ENCODE peak calls at places on chromosomes 16 and 17, in five cellular contexts. N is kidney epithelial cell; V is CD8-positive, alpha-beta memory T cell; G is right atrium auricular region; C is CD4-positive, alpha-beta memory T cell. X is an unnamed sample. For H3K36me3, the result is how much of the 10 kb centered on the place peaks cover.

GRCh38 chr16:89040861-89041570 is 52.6 kb upstream of the ACSF3 start:
- DNase-seq in N (no peak), V (no peak), G (no peak), C (no peak), X (peak)

GRCh38 chr16:24367186-24367585 is 111.1 kb downstream of the CACNG3 start:
- DNase-seq in N (no peak), V (no peak), G (no peak), C (no peak), X (no peak)

GRCh38 chr17:57032343-57032742 is 52.7 kb upstream of the AKAP1 start:
- DNase-seq in N (no peak), V (no peak), G (no peak), C (no peak), X (no peak)

GRCh38 chr17:14156689-14157088 is 80.0 kb downstream of the CDRT15 start:
- DNase-seq in N (no peak), V (no peak), G (no peak), C (no peak), X (no peak)

GRCh38 chr16:81181013-81181720 is 57.3 kb upstream of the BCO1 start:
- DNase-seq in N (peak), V (no peak), G (peak), C (no peak), X (peak)

GRCh38 chr17:53227101-53227500 is 595.6 kb upstream of the KIF2B start:
- DNase-seq in N (no peak), V (no peak), G (no peak), C (no peak), X (no peak)

GRCh38 chr17:83160443-83161297 is 81.3 kb downstream of the METRNL start:
- DNase-seq in N (no peak), V (no peak), G (no peak), C (no peak), X (peak)

GRCh38 chr17:2990396-2990795 is 73.0 kb downstream of the OR1D5 start:
- DNase-seq in N (no peak), V (no peak), G (peak), C (no peak), X (peak)

GRCh38 chr17:28763137-28763799 is 19.5 kb downstream of the TRAF4 start:
- DNase-seq in N (no peak), V (no peak), G (no peak), C (no peak), X (no peak)

GRCh38 chr17:30372755-30373154 is 6.0 kb upstream of the CPD start:
- DNase-seq in N (peak), V (no peak), G (no peak), C (no peak), X (no peak)

GRCh38 chr17:82077617-82078358 is 12.2 kb upstream of the DUS1L start:
- DNase-seq in N (no peak), V (no peak), G (no peak), C (no peak), X (no peak)

GRCh38 chr17:2777242-2777867 is 18.9 kb upstream of the RAP1GAP2 start:
- DNase-seq in N (no peak), V (no peak), G (no peak), C (no peak), X (no peak)

GRCh38 chr17:5784791-5785190 is 200.5 kb upstream of the NLRP1 start:
- DNase-seq in N (no peak), V (no peak), G (no peak), C (no peak), X (no peak)

GRCh38 chr16:52633230-52633629 is 86.3 kb upstream of the TOX3 start:
- DNase-seq in N (no peak), V (no peak), G (no peak), C (no peak), X (no peak)

GRCh38 chr17:81009124-81009523 is 17.5 kb downstream of the CHMP6 start:
- DNase-seq in N (no peak), V (no peak), G (no peak), C (no peak), X (no peak)

GRCh38 chr16:66858740-66859396 is 14.7 kb downstream of the CA7 start:
- DNase-seq in N (no peak), V (no peak), G (peak), C (no peak), X (peak)

GRCh38 chr16:5854027-5854426 is 756.4 kb upstream of the EEF2KMT start:
- DNase-seq in N (no peak), V (no peak), G (no peak), C (no peak), X (no peak)

GRCh38 chr16:85354623-85355514 is 242.6 kb upstream of the CIBAR2 start:
- DNase-seq in N (no peak), V (no peak), G (no peak), C (no peak), X (no peak)

GRCh38 chr16:64278196-64278595 is 843.7 kb downstream of the CDH11 start:
- DNase-seq in N (no peak), V (no peak), G (no peak), C (no peak), X (no peak)

GRCh38 chr17:44400226-44400847 is 10.9 kb upstream of the ITGA2B start:
- DNase-seq in N (no peak), V (no peak), G (no peak), C (no peak), X (no peak)

GRCh38 chr16:70553175-70553574 is 29.6 kb downstream of the SF3B3 start:
- DNase-seq in N (no peak), V (no peak), G (no peak), C (no peak), X (no peak)

GRCh38 chr17:8075574-8076342 is 11.8 kb downstream of the ALOX12B start:
- DNase-seq in N (no peak), V (no peak), G (no peak), C (no peak), X (peak)

GRCh38 chr17:8072727-8073461 is 14.6 kb downstream of the ALOX12B start:
- DNase-seq in N (no peak), V (no peak), G (no peak), C (peak), X (peak)

GRCh38 chr17:8075081-8075480 is 12.4 kb downstream of the ALOX12B start:
- DNase-seq in N (no peak), V (no peak), G (no peak), C (no peak), X (peak)

GRCh38 chr17:8072339-8072726 is 15.2 kb downstream of the ALOX12B start:
- DNase-seq in N (no peak), V (no peak), G (no peak), C (no peak), X (peak)

GRCh38 chr17:8073627-8074485 is 13.7 kb downstream of the ALOX12B start:
- DNase-seq in N (no peak), V (peak), G (peak), C (peak), X (peak)
- H3K36me3 ChIP-seq in N (under half), V (under half), G (under half), C (under half), X (under half)

GRCh38 chr17:77499699-77500435 is 359.1 kb downstream of the SEC14L1 start:
- DNase-seq in N (no peak), V (no peak), G (no peak), C (no peak), X (peak)
- H3K36me3 ChIP-seq in N (under half), V (under half), G (under half), C (under half), X (under half)

GRCh38 chr17:75849724-75850123 is 5.4 kb downstream of the WBP2 start:
- DNase-seq in N (no peak), V (no peak), G (no peak), C (no peak), X (peak)

GRCh38 chr17:75849304-75849695 is 5.1 kb upstream of the UNC13D start:
- DNase-seq in N (no peak), V (no peak), G (no peak), C (no peak), X (no peak)

GRCh38 chr17:75848523-75849303 is 4.5 kb upstream of the UNC13D start:
- DNase-seq in N (no peak), V (peak), G (peak), C (peak), X (peak)

GRCh38 chr17:75853410-75853809 is 1.7 kb downstream of the WBP2 start:
- DNase-seq in N (no peak), V (no peak), G (no peak), C (no peak), X (no peak)

GRCh38 chr17:75850928-75851692 is 4.0 kb downstream of the WBP2 start:
- DNase-seq in N (no peak), V (no peak), G (no peak), C (no peak), X (no peak)
- H3K36me3 ChIP-seq in N (under half), V (under half), G (half or more), C (under half), X (under half)

GRCh38 chr16:50407351-50407750 is 38.6 kb upstream of the BRD7 start:
- DNase-seq in N (no peak), V (no peak), G (peak), C (no peak), X (no peak)
- H3K36me3 ChIP-seq in N (under half), V (under half), G (under half), C (under half), X (under half)